ENCODE peak calls at places on chromosomes 1 and 21, in five cellular contexts. T is lower leg skin, D is BE2C, A is A673, K is prostate gland. G is an unnamed sample.

GRCh38 chr1:179178965-179179364 is 50.5 kb downstream of the ABL2 start:
- DNase-seq in T (no peak), D (no peak), A (peak; percentile 67), K (no peak), G (no peak)

GRCh38 chr1:10803971-10804820 is 7.8 kb upstream of the CASZ1 start:
- DNase-seq in T (no peak), D (no peak), A (no peak), K (peak; percentile 79), G (no peak)

GRCh38 chr1:239810071-239810481 is 281.6 kb upstream of the FMN2 start:
- DNase-seq in T (no peak), D (no peak), A (peak; percentile 52), K (no peak), G (peak; percentile 11)

GRCh38 chr1:107551491-107551890 is 410.7 kb downstream of the NTNG1 start:
- DNase-seq in T (no peak), D (no peak), A (no peak), K (no peak), G (no peak)

GRCh38 chr1:228009828-228010775 is 3.3 kb downstream of the WNT3A start:
- DNase-seq in T (peak; percentile 82), D (peak; percentile 87), A (no peak), K (no peak), G (no peak)

GRCh38 chr1:65904681-65905083 is 112.0 kb downstream of the PDE4B start:
- DNase-seq in T (no peak), D (no peak), A (peak; percentile 19), K (no peak), G (no peak)

GRCh38 chr1:156963621-156964020 is 43.2 kb downstream of the LRRC71 start:
- DNase-seq in T (no peak), D (no peak), A (no peak), K (no peak), G (no peak)

GRCh38 chr1:175708787-175709186 is 34.6 kb downstream of the TNR start:
- DNase-seq in T (no peak), D (no peak), A (peak; percentile 11), K (no peak), G (no peak)

GRCh38 chr1:202998836-202999750 is 8.1 kb upstream of the TMEM183A start:
- DNase-seq in T (no peak), D (peak; percentile 64), A (peak; percentile 76), K (peak; percentile 47), G (peak; percentile 26)

GRCh38 chr1:27427329-27427728 is 34.9 kb downstream of the GPR3 start:
- DNase-seq in T (no peak), D (no peak), A (no peak), K (no peak), G (no peak)

GRCh38 chr1:202227273-202227672 is 33.7 kb downstream of the LGR6 start:
- DNase-seq in T (no peak), D (no peak), A (peak; percentile 58), K (no peak), G (no peak)

GRCh38 chr1:116122955-116123757 is 12.0 kb downstream of the MAB21L3 start:
- DNase-seq in T (no peak), D (no peak), A (no peak), K (no peak), G (peak; percentile 60)

GRCh38 chr21:31479714-31480113 is 135.7 kb upstream of the TIAM1 start:
- DNase-seq in T (no peak), D (no peak), A (no peak), K (no peak), G (no peak)

GRCh38 chr1:242828828-242829227 is 304.3 kb upstream of the PLD5 start:
- DNase-seq in T (no peak), D (no peak), A (no peak), K (no peak), G (peak; percentile 18)

GRCh38 chr1:235628316-235629006 is 21.1 kb downstream of the GNG4 start:
- DNase-seq in T (no peak), D (no peak), A (no peak), K (no peak), G (no peak)

GRCh38 chr1:67468066-67468718 is 38.0 kb upstream of the SERBP1 start:
- DNase-seq in T (no peak), D (no peak), A (no peak), K (no peak), G (no peak)

GRCh38 chr1:21914880-21915640 is 22.1 kb downstream of the HSPG2 start:
- DNase-seq in T (no peak), D (no peak), A (no peak), K (no peak), G (no peak)

GRCh38 chr1:10128081-10128765 is 82.1 kb upstream of the KIF1B start:
- DNase-seq in T (no peak), D (no peak), A (no peak), K (no peak), G (no peak)

GRCh38 chr1:240794061-240794843 is 182.3 kb upstream of the GREM2 start:
- DNase-seq in T (no peak), D (no peak), A (no peak), K (no peak), G (no peak)

DNA sequence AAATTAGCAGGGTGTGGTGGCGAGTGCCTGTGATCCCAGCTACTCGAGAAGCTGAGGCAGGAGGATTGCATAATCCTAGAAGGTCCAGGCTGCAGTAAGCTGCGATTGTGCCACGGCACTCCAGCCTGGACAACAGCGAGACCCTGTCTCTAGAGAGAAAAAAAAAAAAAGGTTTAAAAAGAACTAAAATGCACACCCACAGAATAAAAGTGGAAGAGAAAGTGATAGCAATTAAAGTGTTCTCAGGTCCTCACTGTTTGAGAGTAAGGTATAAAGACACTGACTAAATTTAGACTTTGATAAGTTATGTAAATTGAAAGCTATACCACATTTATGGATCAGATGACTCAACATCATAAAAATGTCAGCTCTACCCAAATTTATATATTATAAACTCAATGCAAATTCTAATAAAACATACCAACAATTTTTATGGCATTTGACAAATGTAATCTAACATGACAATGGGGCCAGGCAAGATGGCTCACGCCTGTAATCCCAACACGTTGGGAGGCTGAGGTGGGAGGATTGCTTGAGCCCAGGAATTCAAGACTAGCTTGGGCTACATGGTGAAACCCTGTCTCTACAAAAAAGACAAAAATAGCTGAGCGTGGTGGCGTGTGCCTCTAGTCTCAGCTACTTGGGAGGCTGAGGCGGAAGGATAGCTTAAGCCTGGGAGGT is 11.8 kb downstream of the ZBTB17 start:
- DNase-seq in T (peak; percentile 82), D (no peak), A (no peak), K (no peak), G (no peak)
- H3K4me3 ChIP-seq in T (no peak overlapping the region), D (no peak overlapping the region), A (no peak overlapping the region), K (no peak overlapping the region), G (no peak overlapping the region)

GRCh38 chr1:192808588-192809285 is at the start of gene RGS2:
- DNase-seq in T (peak; percentile 98), D (peak; percentile 94), A (peak; percentile 94), K (peak; percentile 89), G (peak; percentile 76)

GRCh38 chr1:192809286-192810252 is 730 bp downstream of the RGS2 start:
- DNase-seq in T (peak; percentile 86), D (peak; percentile 46), A (peak; percentile 68), K (no peak), G (no peak)

GRCh38 chr1:192805832-192806323 is 3.0 kb upstream of the RGS2 start:
- DNase-seq in T (no peak), D (no peak), A (peak; percentile 85), K (peak; percentile 39), G (peak; percentile 88)

GRCh38 chr1:192807968-192808587 is 761 bp upstream of the RGS2 start:
- DNase-seq in T (no peak), D (peak; percentile 10), A (peak; percentile 58), K (peak; percentile 6), G (no peak)

DNA sequence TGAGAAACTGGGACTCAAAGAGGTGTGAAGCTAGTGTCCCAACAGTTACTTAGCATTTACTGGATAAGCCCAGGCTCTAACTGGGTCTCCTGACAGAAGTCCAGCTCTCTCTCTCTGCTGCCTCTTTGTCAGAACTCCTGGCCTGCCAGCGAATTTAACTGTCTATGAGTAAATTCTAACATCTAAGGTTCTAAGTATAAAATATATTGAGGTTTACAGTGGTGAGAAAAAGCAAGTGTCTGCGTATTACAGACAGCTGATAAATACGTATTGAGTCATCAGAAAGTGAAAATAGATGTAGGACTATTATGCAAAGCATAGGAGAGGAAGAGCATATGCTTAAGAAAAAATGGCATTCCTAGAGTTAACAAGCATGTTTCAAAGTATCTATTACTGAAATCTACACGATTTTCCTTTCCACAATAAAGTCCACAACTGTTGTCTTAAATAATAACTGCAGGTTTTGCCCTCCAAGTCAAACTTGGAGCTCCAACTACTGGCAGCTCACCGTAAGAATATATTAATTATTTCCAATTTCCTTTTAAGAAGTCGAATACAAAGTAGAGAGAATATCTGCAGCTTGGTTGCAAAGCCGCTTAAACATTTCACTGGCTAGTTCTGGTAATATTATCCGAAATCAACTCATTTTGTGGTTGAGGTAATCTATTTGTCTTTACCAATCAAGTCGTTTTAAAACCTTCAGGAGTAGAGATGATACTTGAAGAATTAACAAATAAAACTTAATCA is 1.4 kb upstream of the RGS2 start:
- DNase-seq in T (no peak), D (no peak), A (peak; percentile 72), K (no peak), G (no peak)
- TF ChIP-seq CTCF in T (no peak), D (peak; percentile 25), A (peak; percentile 58), K (no peak), G (no peak)

GRCh38 chr1:93905051-93905450 is 4.2 kb downstream of the GCLM start:
- DNase-seq in T (no peak), D (no peak), A (no peak), K (no peak), G (no peak)

GRCh38 chr1:93908394-93909145 is 660 bp downstream of the GCLM start:
- DNase-seq in T (no peak), D (peak; percentile 15), A (peak; percentile 34), K (peak; percentile 12), G (no peak)

GRCh38 chr1:93905734-93906133 is 3.5 kb downstream of the GCLM start:
- DNase-seq in T (no peak), D (no peak), A (no peak), K (no peak), G (no peak)

GRCh38 chr1:93907718-93908117 is 1.5 kb downstream of the GCLM start:
- DNase-seq in T (no peak), D (peak; percentile 60), A (peak; percentile 45), K (no peak), G (peak; percentile 62)

DNA sequence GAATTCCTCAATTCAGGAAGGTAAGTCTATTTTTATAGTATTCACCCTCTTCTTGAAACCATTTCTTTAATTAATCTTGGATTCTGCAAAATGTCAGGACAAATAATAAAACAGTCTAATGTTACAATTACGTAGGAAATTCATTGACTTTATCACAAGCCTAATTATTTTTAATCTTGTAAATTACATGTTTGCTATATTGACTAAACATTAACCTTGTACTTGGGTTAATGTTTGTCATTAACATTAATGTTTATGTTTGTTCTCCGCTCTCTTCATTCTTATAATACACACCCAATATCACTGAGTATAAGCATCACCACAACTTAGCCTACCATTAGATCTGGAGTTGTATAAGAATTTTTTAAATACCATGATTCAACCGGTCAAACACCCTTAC is 2.8 kb downstream of the GCLM start:
- DNase-seq in T (no peak), D (no peak), A (no peak), K (no peak), G (no peak)
- H3K4me3 ChIP-seq in T (no peak overlapping the region), D (no peak overlapping the region), A (no peak overlapping the region), K (no peak overlapping the region), G (peak overlapping the region; percentile 14)

DNA sequence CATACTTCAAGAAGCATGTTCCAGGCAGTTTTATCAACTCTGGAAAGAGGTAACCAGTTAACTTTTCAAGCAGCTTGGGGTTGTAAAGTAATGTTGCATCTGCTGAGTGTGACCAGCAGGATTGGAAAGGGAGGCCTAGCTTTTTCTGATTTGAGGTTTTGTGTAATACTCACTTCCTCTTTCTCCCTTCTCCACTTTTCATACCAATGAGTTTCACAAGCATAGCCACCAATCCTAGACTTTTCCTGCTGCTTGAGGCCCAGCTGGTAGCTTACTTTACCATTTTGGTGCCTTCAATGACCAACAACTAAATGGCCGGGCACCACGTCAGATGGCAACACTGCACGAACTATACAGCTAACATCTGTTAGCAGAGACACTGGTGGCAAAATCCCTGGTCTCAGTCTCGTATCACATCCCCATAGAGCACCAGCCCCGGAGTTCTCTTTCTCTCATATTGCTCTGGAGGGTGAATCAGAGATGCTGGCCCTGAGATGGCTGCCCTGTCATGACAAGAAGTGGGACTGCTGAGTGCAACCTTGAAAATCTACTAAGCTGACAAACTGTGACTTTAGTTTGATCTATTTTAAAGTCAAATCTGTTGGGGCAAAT is 14.8 kb upstream of the GPR88 start:
- DNase-seq in T (no peak), D (no peak), A (no peak), K (no peak), G (no peak)
- TF ChIP-seq CTCF in T (no peak), D (no peak), A (no peak), K (no peak), G (no peak)